ENCODE peak calls at places on chromosome X, in four cellular contexts. N is heart right ventricle; B is stomach; S is CD4-positive, alpha-beta memory T cell. V is an unnamed sample.

GRCh38 chrX:10467793-10468192 is 152.6 kb downstream of the MID1 start:
- DNase-seq in S (no peak), B (no peak), N (no peak), V (no peak)

GRCh38 chrX:48761674-48762471 is at the start of gene GLOD5:
- DNase-seq in S (no peak), B (peak; percentile 74), N (no peak), V (peak; percentile 28)

GRCh38 chrX:70360366-70360765 is 62.7 kb upstream of the GDPD2 start:
- DNase-seq in B (no peak), S (no peak), N (no peak), V (no peak)

GRCh38 chrX:57595381-57595811 is 3.6 kb downstream of the ZXDB start:
- DNase-seq in B (no peak), N (peak; percentile 5), S (peak; percentile 24), V (peak; percentile 22)

GRCh38 chrX:18075603-18076002 is 145.1 kb downstream of the BEND2 start:
- DNase-seq in B (no peak), N (no peak), S (no peak), V (no peak)

GRCh38 chrX:16788477-16788876 is 2.2 kb downstream of the TXLNG start:
- DNase-seq in S (no peak), N (no peak), B (no peak), V (no peak)

GRCh38 chrX:80285131-80285773 is 135.0 kb upstream of the TENT5D start:
- DNase-seq in B (no peak), N (no peak), S (no peak), V (peak; percentile 26)

GRCh38 chrX:154596290-154596929 is 11.5 kb downstream of the CTAG1A start:
- DNase-seq in B (no peak), S (no peak), N (no peak), V (no peak)

GRCh38 chrX:122866527-122866926 is 317.6 kb upstream of the GRIA3 start:
- DNase-seq in S (no peak), N (no peak), B (no peak), V (no peak)

GRCh38 chrX:44017726-44018125 is 44.5 kb upstream of the NDP start:
- DNase-seq in N (no peak), B (no peak), S (no peak), V (no peak)

GRCh38 chrX:71616672-71617529 is 1.4 kb downstream of the CXCR3 start:
- DNase-seq in B (no peak), N (no peak), S (no peak), V (no peak)

GRCh38 chrX:100376581-100376980 is 33.5 kb downstream of the PCDH19 start:
- DNase-seq in B (no peak), N (no peak), S (no peak), V (no peak)

GRCh38 chrX:9785944-9786741 is at the start of gene SHROOM2:
- DNase-seq in S (no peak), N (no peak), B (peak; percentile 39), V (peak; percentile 28)

GRCh38 chrX:10010686-10011085 is 43.5 kb downstream of the CLDN34 start:
- DNase-seq in B (no peak), S (no peak), N (no peak), V (no peak)

GRCh38 chrX:39705299-39705698 is 392.5 kb downstream of the BCOR start:
- DNase-seq in S (no peak), N (peak; percentile 52), B (peak; percentile 67), V (peak; percentile 42)

GRCh38 chrX:9492901-9493300 is 28.0 kb downstream of the TBL1X start:
- DNase-seq in S (no peak), N (no peak), B (no peak), V (no peak)

GRCh38 chrX:20477836-20478532 is 211.3 kb upstream of the RPS6KA3 start:
- DNase-seq in N (no peak), S (no peak), B (no peak), V (no peak)

GRCh38 chrX:119755981-119756533 is 2.3 kb upstream of the SOWAHD start:
- DNase-seq in B (peak; percentile 29), S (peak; percentile 71), N (no peak), V (peak; percentile 29)

GRCh38 chrX:54933150-54933826 is 12.7 kb downstream of the TRO start:
- DNase-seq in B (no peak), N (no peak), S (no peak), V (no peak)

GRCh38 chrX:54930291-54931049 is 9.8 kb downstream of the TRO start:
- DNase-seq in N (no peak), B (no peak), S (no peak), V (no peak)

GRCh38 chrX:54928876-54929275 is 8.3 kb downstream of the TRO start:
- DNase-seq in N (no peak), B (no peak), S (no peak), V (no peak)

GRCh38 chrX:54934058-54934457 is 13.4 kb downstream of the TRO start:
- DNase-seq in N (no peak), B (no peak), S (no peak), V (no peak)

DNA sequence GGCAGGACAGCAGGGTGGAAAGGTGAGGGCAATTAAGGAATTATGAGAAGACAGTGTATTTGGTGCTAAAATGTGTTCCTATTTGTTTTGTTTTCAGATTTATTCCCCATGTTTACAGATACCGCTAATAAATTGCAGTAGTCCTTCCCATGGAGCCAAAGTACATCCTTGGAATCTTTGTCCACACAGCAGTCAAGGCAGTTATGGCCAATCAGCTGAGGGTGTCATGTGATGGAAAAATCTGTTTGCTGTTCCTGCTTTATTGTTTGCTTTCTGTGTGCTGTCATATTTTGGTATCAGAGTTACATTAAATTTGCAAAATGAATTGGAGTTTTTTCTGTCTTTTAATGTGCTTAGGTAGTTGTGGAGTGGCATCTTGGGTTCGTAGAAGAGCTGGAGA is 10.5 kb downstream of the TRO start:
- DNase-seq in B (no peak), N (no peak), S (no peak), V (no peak)
- H3K36me3 ChIP-seq in B (peaks cover 27% of the 10 kb centered on the region), N (peaks cover 13% of the 10 kb centered on the region), S (no peaks in the 10 kb centered on the region), V (no peaks in the 10 kb centered on the region)

DNA sequence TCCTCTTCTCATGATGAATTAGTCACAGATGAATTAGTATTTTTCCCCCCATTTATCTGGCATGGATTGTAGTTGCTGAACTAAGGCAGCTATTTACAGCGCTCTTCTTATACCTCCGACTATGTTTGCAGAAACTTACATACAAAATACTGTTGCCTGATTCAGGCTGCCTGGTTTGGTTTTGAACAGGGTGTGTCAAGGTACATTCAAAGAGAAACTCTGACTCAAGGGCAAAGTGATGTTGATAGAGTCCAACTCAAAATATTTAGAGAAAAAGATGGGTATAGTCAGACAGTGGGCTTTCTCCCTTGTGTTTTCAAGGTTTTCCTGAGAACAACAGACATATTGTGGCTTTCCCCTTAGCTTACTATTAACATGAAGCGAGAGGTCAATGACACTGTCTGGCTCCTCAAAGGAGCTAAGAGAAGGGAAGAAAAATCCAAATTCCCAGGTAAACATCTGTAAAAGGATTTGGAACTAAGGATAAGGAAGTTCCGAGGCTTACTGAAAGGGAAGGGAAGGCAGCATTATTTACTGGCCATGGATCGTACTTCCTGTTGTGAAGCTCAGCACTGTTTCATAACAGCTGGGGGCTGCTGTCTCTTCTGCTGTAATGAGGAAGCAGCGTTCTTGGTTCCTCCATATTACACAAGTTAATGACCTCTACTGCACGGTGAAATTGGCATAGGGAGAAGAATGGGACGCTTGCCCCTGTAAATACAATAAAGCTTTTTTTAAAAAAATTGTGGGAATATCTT is 30.9 kb downstream of the FAM9C start:
- DNase-seq in S (no peak), B (no peak), N (peak; percentile 27), V (peak; percentile 42)
- H3K4me1 ChIP-seq in S (peaks cover 56% of the 10 kb centered on the region), B (peaks cover 19% of the 10 kb centered on the region), N (peaks cover 20% of the 10 kb centered on the region), V (no peaks in the 10 kb centered on the region)

GRCh38 chrX:63013549-63013948 is 337.6 kb downstream of the SPIN4 start:
- DNase-seq in N (no peak), S (no peak), B (no peak), V (no peak)

GRCh38 chrX:63012574-63012973 is 338.6 kb downstream of the SPIN4 start:
- DNase-seq in B (no peak), S (no peak), N (no peak), V (no peak)
- H3K36me3 ChIP-seq in B (no peaks in the 10 kb centered on the region), S (no peaks in the 10 kb centered on the region), N (no peaks in the 10 kb centered on the region), V (no peaks in the 10 kb centered on the region)

DNA sequence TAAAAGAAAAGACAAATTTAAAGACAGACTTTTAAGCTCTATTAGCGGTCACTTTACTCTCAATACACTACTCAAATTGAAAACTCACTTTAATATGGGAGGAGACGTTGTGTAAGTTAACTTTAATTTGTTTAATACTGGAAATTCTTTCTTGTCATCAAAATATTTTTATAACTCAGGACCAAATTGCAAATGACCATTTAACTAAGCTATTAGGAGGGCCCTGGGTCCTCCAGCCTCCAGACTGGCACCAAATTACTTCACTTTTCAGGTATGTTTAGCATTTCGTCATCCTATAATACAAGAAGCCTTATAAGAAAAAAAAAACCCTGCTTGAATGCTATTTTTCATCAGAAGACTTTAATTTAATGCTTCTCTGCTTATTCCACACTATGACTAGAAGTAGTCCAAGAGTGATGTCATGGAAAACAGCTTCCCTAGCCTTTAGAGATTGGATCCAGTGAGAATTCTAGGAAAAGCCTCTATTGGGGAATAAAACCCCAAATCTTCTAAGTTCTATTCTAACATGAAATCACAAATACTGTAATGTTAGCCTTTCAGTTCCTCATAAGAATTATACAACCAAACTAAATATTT is 6.6 kb downstream of the KLHL15 start:
- DNase-seq in B (no peak), S (no peak), N (no peak), V (no peak)
- H3K4me1 ChIP-seq in B (peaks cover 23% of the 10 kb centered on the region), S (peaks cover 32% of the 10 kb centered on the region), N (peaks cover 15% of the 10 kb centered on the region), V (no peaks in the 10 kb centered on the region)

GRCh38 chrX:109632906-109633504 is 8.0 kb upstream of the KCNE5 start:
- DNase-seq in B (no peak), N (no peak), S (no peak), V (peak; percentile 15)
- H3K36me3 ChIP-seq in B (no peaks in the 10 kb centered on the region), N (no peaks in the 10 kb centered on the region), S (no peaks in the 10 kb centered on the region), V (no peaks in the 10 kb centered on the region)

DNA sequence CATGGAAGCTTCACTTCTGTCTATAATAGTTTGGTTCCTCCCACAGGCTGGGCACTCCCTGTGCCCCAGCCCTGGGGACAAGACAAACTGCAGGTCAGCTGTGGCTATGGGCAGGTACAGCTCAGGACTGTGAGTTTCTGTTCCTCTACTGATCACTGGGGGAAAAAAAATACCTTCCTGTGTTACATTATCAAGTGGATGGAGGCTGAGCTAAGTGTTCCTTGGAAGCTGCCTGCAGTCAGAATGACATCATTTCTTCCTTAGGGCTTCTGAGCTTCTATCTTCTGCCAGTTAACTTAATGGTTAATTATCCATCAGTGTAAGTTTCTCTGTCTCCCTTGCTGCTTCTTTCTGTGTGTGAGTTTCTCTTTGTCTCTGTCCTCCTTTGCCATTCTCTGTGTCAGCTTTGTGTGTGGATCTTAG is 4.6 kb downstream of the RAB33A start:
- DNase-seq in N (no peak), B (no peak), S (no peak), V (no peak)
- H3K4me1 ChIP-seq in N (peaks cover 39% of the 10 kb centered on the region), B (peaks cover 30% of the 10 kb centered on the region), S (peaks cover 46% of the 10 kb centered on the region), V (no peaks in the 10 kb centered on the region)

GRCh38 chrX:87873347-87873941 is 355.8 kb downstream of the KLHL4 start:
- DNase-seq in N (no peak), B (no peak), S (no peak), V (no peak)
- H3K36me3 ChIP-seq in N (no peaks in the 10 kb centered on the region), B (no peaks in the 10 kb centered on the region), S (no peaks in the 10 kb centered on the region), V (no peaks in the 10 kb centered on the region)

GRCh38 chrX:37759878-37760418 is 19.9 kb upstream of the CYBB start:
- DNase-seq in N (no peak), S (no peak), B (no peak), V (no peak)
- H3K4me1 ChIP-seq in N (no peaks in the 10 kb centered on the region), S (peaks cover 21% of the 10 kb centered on the region), B (no peaks in the 10 kb centered on the region), V (no peaks in the 10 kb centered on the region)

DNA sequence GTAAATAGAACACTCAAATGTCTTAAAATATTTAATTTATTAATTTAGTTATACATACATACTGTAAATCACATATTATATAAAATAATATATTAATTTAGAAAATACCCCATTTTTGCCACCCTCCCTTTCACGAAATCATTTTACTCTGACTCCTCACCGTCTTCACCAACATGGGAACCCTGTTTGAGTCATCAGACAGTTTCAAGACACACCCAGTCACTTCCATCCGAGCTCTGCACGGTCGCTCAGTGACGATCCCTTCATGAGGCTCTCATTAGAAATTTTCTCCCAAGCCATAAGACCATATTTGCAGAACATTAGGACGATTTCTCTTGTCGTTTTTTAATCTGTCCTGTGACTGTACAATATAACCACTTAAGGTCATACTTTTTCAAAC is 14.5 kb downstream of the ZNF275 start:
- DNase-seq in N (no peak), S (no peak), B (no peak), V (no peak)
- H3K36me3 ChIP-seq in N (peaks cover 30% of the 10 kb centered on the region), S (peaks cover 25% of the 10 kb centered on the region), B (peaks cover 58% of the 10 kb centered on the region), V (no peaks in the 10 kb centered on the region)

V was measured in testis.